ENCODE peak calls at places on chromosomes 5 and 9, in ten cellular contexts. One of them, this sample, is unnamed. For H3K36me3 and H3K4me1, the result is how much of the 10 kb centered on the place peaks cover.

GRCh38 chr5:153031326-153031725 is 459.1 kb upstream of the GRIA1 start:
- DNase-seq in cardiac muscle cell: no peak
- DNase-seq in mesendoderm: no peak
- DNase-seq in fibroblast of lung: no peak
- DNase-seq in trophoblast cell: no peak
- DNase-seq in tibial nerve: no peak
- DNase-seq in body of pancreas: no peak
- DNase-seq in HAP-1: no peak
- DNase-seq in PC-9: no peak
- DNase-seq in ovary: no peak
- DNase-seq in this sample: no peak

GRCh38 chr5:131264453-131265200 is 774 bp downstream of the CDC42SE2 start:
- DNase-seq in cardiac muscle cell: peak
- DNase-seq in mesendoderm: peak
- DNase-seq in fibroblast of lung: no peak
- DNase-seq in trophoblast cell: peak
- DNase-seq in tibial nerve: no peak
- DNase-seq in body of pancreas: peak
- DNase-seq in HAP-1: peak
- DNase-seq in PC-9: no peak
- DNase-seq in ovary: no peak
- DNase-seq in this sample: peak

GRCh38 chr9:136940526-136941230 is 3.9 kb downstream of the FBXW5 start:
- DNase-seq in cardiac muscle cell: no peak
- DNase-seq in mesendoderm: no peak
- DNase-seq in fibroblast of lung: no peak
- DNase-seq in trophoblast cell: no peak
- DNase-seq in tibial nerve: no peak
- DNase-seq in body of pancreas: no peak
- DNase-seq in HAP-1: no peak
- DNase-seq in PC-9: no peak
- DNase-seq in ovary: no peak
- DNase-seq in this sample: no peak

GRCh38 chr9:34956648-34957047 is 1.4 kb upstream of the PHF24 start:
- DNase-seq in cardiac muscle cell: no peak
- DNase-seq in mesendoderm: no peak
- DNase-seq in fibroblast of lung: no peak
- DNase-seq in trophoblast cell: no peak
- DNase-seq in tibial nerve: no peak
- DNase-seq in body of pancreas: no peak
- DNase-seq in HAP-1: no peak
- DNase-seq in PC-9: no peak
- DNase-seq in ovary: no peak
- DNase-seq in this sample: no peak

GRCh38 chr9:124377985-124378384 is 37.3 kb downstream of the PSMB7 start:
- DNase-seq in cardiac muscle cell: no peak
- DNase-seq in mesendoderm: no peak
- DNase-seq in fibroblast of lung: no peak
- DNase-seq in trophoblast cell: no peak
- DNase-seq in tibial nerve: no peak
- DNase-seq in body of pancreas: no peak
- DNase-seq in HAP-1: no peak
- DNase-seq in PC-9: no peak
- DNase-seq in ovary: no peak
- DNase-seq in this sample: no peak

GRCh38 chr9:85258823-85259370 is 482.9 kb downstream of the AGTPBP1 start:
- DNase-seq in cardiac muscle cell: peak
- DNase-seq in mesendoderm: peak
- DNase-seq in fibroblast of lung: peak
- DNase-seq in trophoblast cell: peak
- DNase-seq in tibial nerve: peak
- DNase-seq in body of pancreas: peak
- DNase-seq in HAP-1: peak
- DNase-seq in PC-9: peak
- DNase-seq in ovary: no peak
- DNase-seq in this sample: peak

GRCh38 chr9:134863941-134864820 is 16.4 kb upstream of the FCN2 start:
- DNase-seq in cardiac muscle cell: peak
- DNase-seq in mesendoderm: no peak
- DNase-seq in fibroblast of lung: no peak
- DNase-seq in trophoblast cell: no peak
- DNase-seq in tibial nerve: no peak
- DNase-seq in body of pancreas: no peak
- DNase-seq in HAP-1: no peak
- DNase-seq in PC-9: no peak
- DNase-seq in ovary: peak
- DNase-seq in this sample: peak

GRCh38 chr5:142769251-142769792 is 855 bp upstream of the ARHGAP26 start:
- DNase-seq in cardiac muscle cell: no peak
- DNase-seq in mesendoderm: peak
- DNase-seq in fibroblast of lung: no peak
- DNase-seq in trophoblast cell: no peak
- DNase-seq in tibial nerve: no peak
- DNase-seq in body of pancreas: no peak
- DNase-seq in HAP-1: no peak
- DNase-seq in PC-9: no peak
- DNase-seq in ovary: no peak
- DNase-seq in this sample: no peak

GRCh38 chr9:130461218-130461630 is 16.5 kb downstream of the ASS1 start:
- DNase-seq in cardiac muscle cell: peak
- DNase-seq in mesendoderm: peak
- DNase-seq in fibroblast of lung: peak
- DNase-seq in trophoblast cell: peak
- DNase-seq in tibial nerve: peak
- DNase-seq in body of pancreas: peak
- DNase-seq in HAP-1: peak
- DNase-seq in PC-9: peak
- DNase-seq in ovary: peak
- DNase-seq in this sample: peak

GRCh38 chr5:115806986-115807653 is 9.3 kb downstream of the CDO1 start:
- DNase-seq in cardiac muscle cell: no peak
- DNase-seq in mesendoderm: peak
- DNase-seq in fibroblast of lung: no peak
- DNase-seq in trophoblast cell: peak
- DNase-seq in tibial nerve: no peak
- DNase-seq in body of pancreas: no peak
- DNase-seq in HAP-1: no peak
- DNase-seq in PC-9: no peak
- DNase-seq in ovary: no peak
- DNase-seq in this sample: no peak

GRCh38 chr5:109759304-109759703 is 69.6 kb downstream of the MAN2A1 start:
- DNase-seq in cardiac muscle cell: peak
- DNase-seq in mesendoderm: no peak
- DNase-seq in fibroblast of lung: peak
- DNase-seq in trophoblast cell: no peak
- DNase-seq in tibial nerve: no peak
- DNase-seq in body of pancreas: no peak
- DNase-seq in HAP-1: no peak
- DNase-seq in PC-9: no peak
- DNase-seq in ovary: no peak
- DNase-seq in this sample: no peak

GRCh38 chr5:172878585-172879433 is 44.8 kb downstream of the ERGIC1 start:
- DNase-seq in cardiac muscle cell: no peak
- DNase-seq in mesendoderm: no peak
- DNase-seq in fibroblast of lung: no peak
- DNase-seq in trophoblast cell: no peak
- DNase-seq in tibial nerve: no peak
- DNase-seq in body of pancreas: no peak
- DNase-seq in HAP-1: no peak
- DNase-seq in PC-9: no peak
- DNase-seq in ovary: peak
- DNase-seq in this sample: no peak

GRCh38 chr9:117214416-117214815 is 200.4 kb downstream of the ASTN2 start:
- DNase-seq in cardiac muscle cell: no peak
- DNase-seq in mesendoderm: no peak
- DNase-seq in fibroblast of lung: no peak
- DNase-seq in trophoblast cell: no peak
- DNase-seq in tibial nerve: no peak
- DNase-seq in body of pancreas: no peak
- DNase-seq in HAP-1: no peak
- DNase-seq in PC-9: no peak
- DNase-seq in ovary: no peak
- DNase-seq in this sample: no peak

GRCh38 chr9:36987891-36988290 is 46.2 kb downstream of the PAX5 start:
- DNase-seq in cardiac muscle cell: no peak
- DNase-seq in mesendoderm: no peak
- DNase-seq in fibroblast of lung: peak
- DNase-seq in trophoblast cell: no peak
- DNase-seq in tibial nerve: no peak
- DNase-seq in body of pancreas: no peak
- DNase-seq in HAP-1: no peak
- DNase-seq in PC-9: peak
- DNase-seq in ovary: no peak
- DNase-seq in this sample: no peak
- H3K4me3 ChIP-seq in cardiac muscle cell: no peak
- H3K4me3 ChIP-seq in mesendoderm: no peak
- H3K4me3 ChIP-seq in fibroblast of lung: no peak
- H3K4me3 ChIP-seq in trophoblast cell: no peak
- H3K4me3 ChIP-seq in tibial nerve: no peak
- H3K4me3 ChIP-seq in body of pancreas: no peak
- H3K4me3 ChIP-seq in HAP-1: no peak
- H3K4me3 ChIP-seq in PC-9: no peak
- H3K4me3 ChIP-seq in ovary: no peak
- H3K4me3 ChIP-seq in this sample: no peak

DNA sequence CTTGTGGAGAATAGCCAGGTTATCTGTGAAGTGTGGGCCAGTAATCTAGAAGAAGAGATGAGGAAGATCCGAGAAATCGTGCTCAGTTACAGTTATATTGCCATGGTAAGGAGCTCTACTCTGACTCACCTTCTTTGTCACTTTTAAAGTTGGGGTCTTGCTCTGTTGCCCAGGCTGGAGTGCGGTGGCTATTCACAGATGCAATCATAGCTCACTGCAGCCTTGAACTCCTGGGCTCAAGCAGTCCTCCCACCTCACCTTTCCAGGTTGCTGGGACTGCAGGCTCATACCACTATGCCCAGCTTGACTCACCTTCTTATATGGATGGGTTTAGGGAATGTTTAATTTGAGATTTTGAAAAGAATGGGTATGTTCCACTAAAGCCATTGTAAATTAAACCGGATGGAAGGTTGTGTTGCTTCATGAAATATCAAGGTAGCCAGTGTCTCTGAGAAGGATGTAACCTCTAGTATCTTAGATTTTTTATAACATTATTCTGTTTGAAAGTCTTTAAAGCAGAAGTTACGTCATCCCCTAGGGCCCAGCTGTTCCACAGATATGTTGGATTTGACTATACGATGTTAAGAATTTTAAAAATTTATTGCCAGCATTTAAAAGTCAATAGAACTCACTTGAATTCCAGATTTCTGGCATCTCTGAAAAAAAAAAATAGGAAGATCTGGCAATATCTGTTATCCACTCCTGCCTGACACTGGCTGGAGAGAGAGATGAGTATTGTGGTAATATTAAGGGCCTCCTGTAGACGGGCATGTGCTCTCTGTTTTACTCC is 5.1 kb downstream of the CNOT8 start:
- DNase-seq in cardiac muscle cell: no peak
- DNase-seq in mesendoderm: no peak
- DNase-seq in fibroblast of lung: no peak
- DNase-seq in trophoblast cell: no peak
- DNase-seq in tibial nerve: no peak
- DNase-seq in body of pancreas: no peak
- DNase-seq in HAP-1: no peak
- DNase-seq in PC-9: no peak
- DNase-seq in ovary: no peak
- DNase-seq in this sample: no peak
- H3K36me3 ChIP-seq in cardiac muscle cell: under half
- H3K36me3 ChIP-seq in mesendoderm: under half
- H3K36me3 ChIP-seq in fibroblast of lung: under half
- H3K36me3 ChIP-seq in trophoblast cell: under half
- H3K36me3 ChIP-seq in tibial nerve: under half
- H3K36me3 ChIP-seq in body of pancreas: under half
- H3K36me3 ChIP-seq in HAP-1: under half
- H3K36me3 ChIP-seq in PC-9: under half
- H3K36me3 ChIP-seq in ovary: under half
- H3K36me3 ChIP-seq in this sample: under half

DNA sequence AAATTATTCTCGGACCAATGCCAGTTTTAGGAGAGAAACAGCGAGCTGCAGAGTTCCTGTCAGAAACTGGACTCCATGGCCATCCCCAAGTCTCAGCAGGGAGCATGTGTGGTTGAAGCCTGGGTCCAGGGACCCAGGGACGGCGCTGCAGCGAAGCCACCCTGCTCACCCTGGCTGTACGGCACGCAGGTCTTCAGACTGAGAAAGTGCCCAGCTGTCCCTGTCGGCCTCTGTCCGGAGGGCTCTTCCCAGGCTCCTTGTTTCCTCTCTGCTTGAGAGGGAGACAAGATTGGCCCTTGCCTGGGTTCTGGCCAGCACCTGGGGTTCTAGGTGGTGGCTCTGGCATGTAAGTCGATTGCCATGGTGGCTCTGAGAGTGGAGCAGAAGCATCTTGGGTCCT is 26.9 kb downstream of the PTGES2 start:
- DNase-seq in cardiac muscle cell: no peak
- DNase-seq in mesendoderm: no peak
- DNase-seq in fibroblast of lung: no peak
- DNase-seq in trophoblast cell: no peak
- DNase-seq in tibial nerve: no peak
- DNase-seq in body of pancreas: peak
- DNase-seq in HAP-1: no peak
- DNase-seq in PC-9: no peak
- DNase-seq in ovary: peak
- DNase-seq in this sample: no peak
- H3K4me1 ChIP-seq in cardiac muscle cell: under half
- H3K4me1 ChIP-seq in mesendoderm: under half
- H3K4me1 ChIP-seq in fibroblast of lung: under half
- H3K4me1 ChIP-seq in trophoblast cell: under half
- H3K4me1 ChIP-seq in tibial nerve: under half
- H3K4me1 ChIP-seq in body of pancreas: half or more
- H3K4me1 ChIP-seq in HAP-1: under half
- H3K4me1 ChIP-seq in PC-9: under half
- H3K4me1 ChIP-seq in ovary: half or more
- H3K4me1 ChIP-seq in this sample: under half

GRCh38 chr9:128920381-128921058 is at the start of gene PHYHD1:
- DNase-seq in cardiac muscle cell: peak
- DNase-seq in mesendoderm: no peak
- DNase-seq in fibroblast of lung: peak
- DNase-seq in trophoblast cell: no peak
- DNase-seq in tibial nerve: peak
- DNase-seq in body of pancreas: peak
- DNase-seq in HAP-1: no peak
- DNase-seq in PC-9: no peak
- DNase-seq in ovary: peak
- DNase-seq in this sample: no peak
- H3K4me3 ChIP-seq in cardiac muscle cell: peak
- H3K4me3 ChIP-seq in mesendoderm: no peak
- H3K4me3 ChIP-seq in fibroblast of lung: no peak
- H3K4me3 ChIP-seq in trophoblast cell: no peak
- H3K4me3 ChIP-seq in tibial nerve: peak
- H3K4me3 ChIP-seq in body of pancreas: peak
- H3K4me3 ChIP-seq in HAP-1: no peak
- H3K4me3 ChIP-seq in PC-9: no peak
- H3K4me3 ChIP-seq in ovary: peak
- H3K4me3 ChIP-seq in this sample: no peak

This sample was measured in SJSA1.